ENCODE peak calls at places on chromosomes 2 and 18, in eight cellular contexts. One of them, this sample, is unnamed.

GRCh38 chr2:120988741-120989555 is 253.3 kb downstream of the GLI2 start:
- DNase-seq in Panc1: no peak
- DNase-seq in H9: peak; percentile 15
- DNase-seq in left ventricle myocardium inferior: no peak
- DNase-seq in IMR-90: no peak
- DNase-seq in stomach: peak; percentile 22
- DNase-seq in psoas muscle: no peak
- DNase-seq in tibial artery: peak; percentile 65
- DNase-seq in this sample: no peak

GRCh38 chr2:29207352-29207751 is 92.1 kb downstream of the CLIP4 start:
- DNase-seq in Panc1: no peak
- DNase-seq in H9: no peak
- DNase-seq in left ventricle myocardium inferior: no peak
- DNase-seq in IMR-90: peak; percentile 64
- DNase-seq in stomach: no peak
- DNase-seq in psoas muscle: no peak
- DNase-seq in tibial artery: no peak
- DNase-seq in this sample: no peak

GRCh38 chr2:172102159-172102857 is 392 bp downstream of the DLX2 start:
- DNase-seq in Panc1: no peak
- DNase-seq in H9: no peak
- DNase-seq in left ventricle myocardium inferior: no peak
- DNase-seq in IMR-90: peak; percentile 61
- DNase-seq in stomach: no peak
- DNase-seq in psoas muscle: peak; percentile 59
- DNase-seq in tibial artery: no peak
- DNase-seq in this sample: no peak

GRCh38 chr2:71558300-71559051 is 105.1 kb downstream of the DYSF start:
- DNase-seq in Panc1: no peak
- DNase-seq in H9: peak; percentile 42
- DNase-seq in left ventricle myocardium inferior: no peak
- DNase-seq in IMR-90: no peak
- DNase-seq in stomach: no peak
- DNase-seq in psoas muscle: peak; percentile 38
- DNase-seq in tibial artery: no peak
- DNase-seq in this sample: no peak

GRCh38 chr2:4962419-4962818 is 729.8 kb upstream of the SOX11 start:
- DNase-seq in Panc1: no peak
- DNase-seq in H9: no peak
- DNase-seq in left ventricle myocardium inferior: no peak
- DNase-seq in IMR-90: no peak
- DNase-seq in stomach: no peak
- DNase-seq in psoas muscle: no peak
- DNase-seq in tibial artery: no peak
- DNase-seq in this sample: no peak

GRCh38 chr18:47978141-47978540 is 47.7 kb upstream of the SMAD2 start:
- DNase-seq in Panc1: no peak
- DNase-seq in H9: no peak
- DNase-seq in left ventricle myocardium inferior: no peak
- DNase-seq in IMR-90: no peak
- DNase-seq in stomach: no peak
- DNase-seq in psoas muscle: no peak
- DNase-seq in tibial artery: no peak
- DNase-seq in this sample: no peak

GRCh38 chr2:192194065-192194865 is 468 bp downstream of the TMEFF2 start:
- DNase-seq in Panc1: no peak
- DNase-seq in H9: no peak
- DNase-seq in left ventricle myocardium inferior: peak; percentile 19
- DNase-seq in IMR-90: peak; percentile 39
- DNase-seq in stomach: no peak
- DNase-seq in psoas muscle: peak; percentile 59
- DNase-seq in tibial artery: peak; percentile 64
- DNase-seq in this sample: no peak

GRCh38 chr2:69033427-69034095 is 20.6 kb downstream of the ANTXR1 start:
- DNase-seq in Panc1: no peak
- DNase-seq in H9: no peak
- DNase-seq in left ventricle myocardium inferior: no peak
- DNase-seq in IMR-90: peak; percentile 51
- DNase-seq in stomach: no peak
- DNase-seq in psoas muscle: no peak
- DNase-seq in tibial artery: no peak
- DNase-seq in this sample: no peak

GRCh38 chr2:156429211-156429610 is 7.0 kb upstream of the GPD2 start:
- DNase-seq in Panc1: no peak
- DNase-seq in H9: no peak
- DNase-seq in left ventricle myocardium inferior: no peak
- DNase-seq in IMR-90: no peak
- DNase-seq in stomach: no peak
- DNase-seq in psoas muscle: no peak
- DNase-seq in tibial artery: no peak
- DNase-seq in this sample: no peak

GRCh38 chr2:105443610-105444598 is 45.1 kb upstream of the FHL2 start:
- DNase-seq in Panc1: no peak
- DNase-seq in H9: no peak
- DNase-seq in left ventricle myocardium inferior: no peak
- DNase-seq in IMR-90: peak; percentile 50
- DNase-seq in stomach: no peak
- DNase-seq in psoas muscle: no peak
- DNase-seq in tibial artery: no peak
- DNase-seq in this sample: no peak

GRCh38 chr18:45755936-45756335 is 32.0 kb downstream of the SLC14A1 start:
- DNase-seq in Panc1: no peak
- DNase-seq in H9: no peak
- DNase-seq in left ventricle myocardium inferior: no peak
- DNase-seq in IMR-90: peak; percentile 79
- DNase-seq in stomach: peak; percentile 29
- DNase-seq in psoas muscle: no peak
- DNase-seq in tibial artery: peak; percentile 86
- DNase-seq in this sample: no peak

GRCh38 chr18:48095726-48096125 is 165.3 kb upstream of the SMAD2 start:
- DNase-seq in Panc1: no peak
- DNase-seq in H9: no peak
- DNase-seq in left ventricle myocardium inferior: no peak
- DNase-seq in IMR-90: no peak
- DNase-seq in stomach: no peak
- DNase-seq in psoas muscle: no peak
- DNase-seq in tibial artery: no peak
- DNase-seq in this sample: no peak

GRCh38 chr2:181241366-181241765 is 215.8 kb upstream of the ITGA4 start:
- DNase-seq in Panc1: no peak
- DNase-seq in H9: no peak
- DNase-seq in left ventricle myocardium inferior: no peak
- DNase-seq in IMR-90: no peak
- DNase-seq in stomach: no peak
- DNase-seq in psoas muscle: no peak
- DNase-seq in tibial artery: no peak
- DNase-seq in this sample: no peak

GRCh38 chr2:240463866-240464481 is 28.5 kb downstream of the GPC1 start:
- DNase-seq in Panc1: no peak
- DNase-seq in H9: no peak
- DNase-seq in left ventricle myocardium inferior: no peak
- DNase-seq in IMR-90: no peak
- DNase-seq in stomach: peak; percentile 21
- DNase-seq in psoas muscle: peak; percentile 52
- DNase-seq in tibial artery: no peak
- DNase-seq in this sample: no peak

GRCh38 chr2:39631715-39632114 is 34.0 kb upstream of the TMEM178A start:
- DNase-seq in Panc1: no peak
- DNase-seq in H9: no peak
- DNase-seq in left ventricle myocardium inferior: no peak
- DNase-seq in IMR-90: peak; percentile 98
- DNase-seq in stomach: no peak
- DNase-seq in psoas muscle: no peak
- DNase-seq in tibial artery: no peak
- DNase-seq in this sample: no peak

GRCh38 chr2:17583166-17583565 is 42.7 kb downstream of the VSNL1 start:
- DNase-seq in Panc1: no peak
- DNase-seq in H9: no peak
- DNase-seq in left ventricle myocardium inferior: peak; percentile 25
- DNase-seq in IMR-90: no peak
- DNase-seq in stomach: no peak
- DNase-seq in psoas muscle: no peak
- DNase-seq in tibial artery: no peak
- DNase-seq in this sample: no peak

DNA sequence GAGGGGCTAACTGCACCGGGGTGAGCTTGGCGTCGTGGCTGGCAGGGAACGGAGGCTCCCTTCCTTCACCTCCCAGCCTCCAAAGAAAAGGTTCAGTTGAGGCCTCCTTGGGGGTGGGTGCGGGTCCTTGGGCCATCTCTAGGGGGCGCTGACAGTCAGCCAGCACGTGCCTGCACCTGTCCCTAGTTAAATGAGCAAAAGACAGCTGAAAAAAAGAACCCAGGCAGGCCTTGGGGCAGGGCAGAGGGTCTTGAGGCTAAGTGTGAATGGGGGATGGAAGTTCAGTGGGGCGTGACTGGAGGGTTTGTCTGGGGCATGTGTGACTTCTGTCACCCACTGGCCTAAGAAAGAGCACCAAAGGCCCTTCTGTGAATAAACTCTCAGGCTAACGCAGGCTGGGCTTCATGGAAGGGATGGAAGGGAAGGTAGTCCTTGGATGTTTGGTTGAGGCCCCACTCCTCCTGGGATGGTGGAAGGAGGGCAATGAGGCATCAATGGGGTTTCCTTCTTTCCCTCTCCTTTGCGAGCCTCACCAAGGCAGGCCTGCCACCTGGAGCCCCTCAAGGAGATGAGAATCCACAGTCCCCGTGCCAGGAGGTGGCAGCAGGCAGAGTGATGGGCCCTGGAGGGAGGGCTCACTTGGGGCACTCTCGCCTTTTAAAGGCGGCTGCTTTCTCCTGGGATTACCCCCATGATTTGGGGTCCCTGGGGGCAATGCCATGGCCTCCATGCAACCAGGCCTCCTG is 56.2 kb downstream of the ZFP36L2 start:
- DNase-seq in Panc1: no peak
- DNase-seq in H9: peak; percentile 70
- DNase-seq in left ventricle myocardium inferior: no peak
- DNase-seq in IMR-90: no peak
- DNase-seq in stomach: peak; percentile 65
- DNase-seq in psoas muscle: peak; percentile 73
- DNase-seq in tibial artery: no peak
- DNase-seq in this sample: peak; percentile 68
- H3K4me1 ChIP-seq in Panc1: peaks cover 24% of the 10 kb centered on the region
- H3K4me1 ChIP-seq in H9: no peaks in the 10 kb centered on the region
- H3K4me1 ChIP-seq in left ventricle myocardium inferior: peaks cover 45% of the 10 kb centered on the region
- H3K4me1 ChIP-seq in IMR-90: peaks cover 15% of the 10 kb centered on the region
- H3K4me1 ChIP-seq in stomach: peaks cover 28% of the 10 kb centered on the region
- H3K4me1 ChIP-seq in psoas muscle: peaks cover 7% of the 10 kb centered on the region
- H3K4me1 ChIP-seq in tibial artery: peaks cover 10% of the 10 kb centered on the region
- H3K4me1 ChIP-seq in this sample: peaks cover 84% of the 10 kb centered on the region

GRCh38 chr2:85580206-85580605 is 2.8 kb downstream of the VAMP8 start:
- DNase-seq in Panc1: no peak
- DNase-seq in H9: no peak
- DNase-seq in left ventricle myocardium inferior: no peak
- DNase-seq in IMR-90: no peak
- DNase-seq in stomach: no peak
- DNase-seq in psoas muscle: peak; percentile 14
- DNase-seq in tibial artery: no peak
- DNase-seq in this sample: no peak
- H3K4me1 ChIP-seq in Panc1: peaks cover 40% of the 10 kb centered on the region
- H3K4me1 ChIP-seq in H9: peaks cover 3% of the 10 kb centered on the region
- H3K4me1 ChIP-seq in left ventricle myocardium inferior: peaks cover 48% of the 10 kb centered on the region
- H3K4me1 ChIP-seq in IMR-90: peaks cover 29% of the 10 kb centered on the region
- H3K4me1 ChIP-seq in stomach: peaks cover 36% of the 10 kb centered on the region
- H3K4me1 ChIP-seq in psoas muscle: peaks cover 36% of the 10 kb centered on the region
- H3K4me1 ChIP-seq in tibial artery: peaks cover 34% of the 10 kb centered on the region
- H3K4me1 ChIP-seq in this sample: peaks cover 48% of the 10 kb centered on the region

DNA sequence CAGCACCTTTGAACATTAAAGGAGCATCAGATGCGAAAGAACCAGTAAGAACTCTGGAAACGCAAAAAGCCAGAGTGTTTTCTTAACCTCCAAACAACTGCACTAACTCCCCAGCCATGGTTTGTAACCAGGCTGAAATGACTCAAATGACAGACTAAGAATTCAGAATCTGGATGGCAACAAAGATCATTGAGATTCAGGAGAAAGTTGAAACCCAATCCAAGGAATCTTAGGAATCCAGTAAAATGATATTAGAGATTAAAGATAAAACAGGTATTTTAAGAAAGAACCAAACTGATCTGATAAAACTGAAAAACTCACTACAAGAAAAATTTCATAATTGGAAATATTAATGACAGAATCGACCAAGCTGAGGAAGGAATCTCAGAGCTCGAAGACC is 116.7 kb downstream of the PTRHD1 start:
- DNase-seq in Panc1: no peak
- DNase-seq in H9: no peak
- DNase-seq in left ventricle myocardium inferior: no peak
- DNase-seq in IMR-90: no peak
- DNase-seq in stomach: no peak
- DNase-seq in psoas muscle: no peak
- DNase-seq in tibial artery: no peak
- DNase-seq in this sample: no peak
- H3K4me1 ChIP-seq in Panc1: no peaks in the 10 kb centered on the region
- H3K4me1 ChIP-seq in H9: no peaks in the 10 kb centered on the region
- H3K4me1 ChIP-seq in left ventricle myocardium inferior: peaks cover 20% of the 10 kb centered on the region
- H3K4me1 ChIP-seq in IMR-90: no peaks in the 10 kb centered on the region
- H3K4me1 ChIP-seq in stomach: no peaks in the 10 kb centered on the region
- H3K4me1 ChIP-seq in psoas muscle: peaks cover 2% of the 10 kb centered on the region
- H3K4me1 ChIP-seq in tibial artery: no peaks in the 10 kb centered on the region
- H3K4me1 ChIP-seq in this sample: peaks cover 10% of the 10 kb centered on the region

GRCh38 chr2:241645915-241646250 is 8.4 kb downstream of the ATG4B start:
- DNase-seq in Panc1: no peak
- DNase-seq in H9: no peak
- DNase-seq in left ventricle myocardium inferior: no peak
- DNase-seq in IMR-90: no peak
- DNase-seq in stomach: no peak
- DNase-seq in psoas muscle: no peak
- DNase-seq in tibial artery: no peak
- DNase-seq in this sample: no peak
- H3K4me1 ChIP-seq in Panc1: no peaks in the 10 kb centered on the region
- H3K4me1 ChIP-seq in H9: peaks cover 4% of the 10 kb centered on the region
- H3K4me1 ChIP-seq in left ventricle myocardium inferior: peaks cover 73% of the 10 kb centered on the region
- H3K4me1 ChIP-seq in IMR-90: peaks cover 2% of the 10 kb centered on the region
- H3K4me1 ChIP-seq in stomach: peaks cover 7% of the 10 kb centered on the region
- H3K4me1 ChIP-seq in psoas muscle: peaks cover 12% of the 10 kb centered on the region
- H3K4me1 ChIP-seq in tibial artery: no peaks in the 10 kb centered on the region
- H3K4me1 ChIP-seq in this sample: no peaks in the 10 kb centered on the region

This sample was measured in CD4-positive, alpha-beta memory T cell.